ENCODE peak calls at places on chromosomes 11 and 22, in seven cellular contexts. B is AG09309, Q is dorsolateral prefrontal cortex, I is transverse colon, W is body of pancreas, T is iPS DF 6.9, G is cardiac fibroblast. N is an unnamed sample.

GRCh38 chr22:25193548-25193947 is 6.1 kb upstream of the CRYBB3 start:
- DNase-seq in B (no peak), Q (no peak), I (no peak), W (no peak), T (no peak), G (no peak), N (no peak)

GRCh38 chr11:77865805-77866204 is 44.9 kb downstream of the AAMDC start:
- DNase-seq in B (no peak), Q (no peak), I (no peak), W (no peak), T (no peak), G (no peak), N (no peak)

GRCh38 chr11:133803026-133803425 is 42.3 kb downstream of the SPATA19 start:
- DNase-seq in B (no peak), Q (no peak), I (no peak), W (no peak), T (no peak), G (no peak), N (no peak)

GRCh38 chr11:114441921-114442320 is 2.7 kb downstream of the REXO2 start:
- DNase-seq in B (no peak), Q (no peak), I (no peak), W (no peak), T (no peak), G (no peak), N (no peak)

GRCh38 chr11:39341461-39341860 is 2118.0 kb downstream of the LRRC4C start:
- DNase-seq in B (no peak), Q (no peak), I (no peak), W (no peak), T (no peak), G (no peak), N (no peak)

GRCh38 chr11:59172345-59173079 is 580 bp downstream of the DTX4 start:
- DNase-seq in B (no peak), Q (no peak), I (peak; percentile 52), W (peak; percentile 22), T (no peak), G (no peak), N (no peak)

GRCh38 chr11:13928566-13929251 is 33.8 kb upstream of the SPON1 start:
- DNase-seq in B (peak; percentile 20), Q (no peak), I (no peak), W (no peak), T (no peak), G (peak; percentile 74), N (no peak)

GRCh38 chr11:93288767-93289166 is 41.8 kb upstream of the DEUP1 start:
- DNase-seq in B (no peak), Q (no peak), I (no peak), W (no peak), T (no peak), G (no peak), N (no peak)

GRCh38 chr11:66992041-66992440 is 16.9 kb downstream of the C11orf86 start:
- DNase-seq in B (no peak), Q (no peak), I (no peak), W (no peak), T (no peak), G (no peak), N (no peak)

GRCh38 chr11:63536669-63537292 is at the start of gene PLAAT4:
- DNase-seq in B (no peak), Q (no peak), I (peak; percentile 41), W (peak; percentile 31), T (no peak), G (peak; percentile 54), N (no peak)

GRCh38 chr11:115464269-115464668 is 39.9 kb downstream of the CADM1 start:
- DNase-seq in B (no peak), Q (no peak), I (no peak), W (no peak), T (no peak), G (no peak), N (no peak)

GRCh38 chr11:119416606-119417580 is 6.1 kb downstream of the THY1 start:
- DNase-seq in B (no peak), Q (peak; percentile 72), I (no peak), W (no peak), T (no peak), G (peak; percentile 42), N (no peak)

GRCh38 chr11:68367252-68367651 is 54.9 kb downstream of the LRP5 start:
- DNase-seq in B (no peak), Q (no peak), I (no peak), W (no peak), T (no peak), G (no peak), N (no peak)

GRCh38 chr11:68352591-68352990 is 40.2 kb downstream of the LRP5 start:
- DNase-seq in B (no peak), Q (no peak), I (no peak), W (no peak), T (no peak), G (no peak), N (no peak)

GRCh38 chr11:120209750-120210650 is 832 bp upstream of the OAF start:
- DNase-seq in B (no peak), Q (no peak), I (no peak), W (no peak), T (no peak), G (no peak), N (no peak)

GRCh38 chr11:95485115-95485900 is 254.3 kb upstream of the SESN3 start:
- DNase-seq in B (no peak), Q (no peak), I (no peak), W (no peak), T (no peak), G (peak; percentile 18), N (peak; percentile 77)

DNA sequence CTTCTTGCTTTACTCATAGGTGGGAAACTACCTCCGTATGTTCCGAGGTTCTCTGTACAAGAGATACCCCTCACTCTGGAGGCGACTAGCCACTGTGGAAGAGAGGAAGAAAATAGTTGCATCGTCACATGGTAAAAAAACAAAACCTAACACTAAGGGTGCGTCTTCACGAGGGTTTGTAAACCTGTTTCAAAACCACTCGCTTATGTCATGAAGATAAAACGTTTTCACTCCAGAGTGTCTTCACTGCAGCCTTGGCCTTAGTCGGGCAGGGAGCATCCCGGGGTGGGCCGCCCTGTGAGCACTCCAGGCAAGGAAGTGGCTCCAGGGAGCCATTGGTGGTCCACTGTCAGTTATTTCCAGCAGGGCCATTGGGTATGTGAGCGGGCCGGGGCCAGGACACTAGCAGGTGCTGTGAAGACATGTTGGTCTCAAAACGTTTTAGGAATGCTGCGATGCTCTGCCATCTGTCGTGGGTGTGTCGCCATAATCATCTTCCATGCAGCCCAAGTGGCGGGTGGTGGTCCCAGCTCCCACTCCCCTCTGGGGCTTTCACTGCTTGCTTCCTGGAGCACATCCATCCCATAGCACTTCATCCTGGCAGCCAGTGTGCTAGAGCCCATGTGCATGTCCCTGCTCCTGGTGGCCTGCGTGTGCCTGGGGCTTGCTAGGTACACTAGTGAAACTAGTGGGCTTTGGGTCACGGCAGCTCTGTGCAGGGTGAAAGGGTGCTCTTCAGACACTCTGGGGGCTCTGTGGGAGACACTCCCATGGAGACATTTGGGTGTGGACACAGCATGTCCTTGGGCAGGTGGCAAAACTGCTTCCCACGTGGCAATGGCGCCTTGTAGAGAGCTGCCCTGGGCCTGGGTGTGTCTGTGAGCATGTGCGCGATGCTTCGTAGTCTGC is 5.2 kb downstream of the SMARCB1 start:
- DNase-seq in B (no peak), Q (no peak), I (no peak), W (no peak), T (no peak), G (no peak), N (no peak)
- H3K4me3 ChIP-seq in B (no peak overlapping the region), Q (no peak overlapping the region), I (no peak overlapping the region), W (no peak overlapping the region), T (no peak overlapping the region), G (no peak overlapping the region), N (no peak overlapping the region)

GRCh38 chr11:82867495-82868082 is 32.6 kb downstream of the PRCP start:
- DNase-seq in B (peak; percentile 55), Q (no peak), I (peak; percentile 75), W (peak; percentile 81), T (peak; percentile 52), G (peak; percentile 88), N (peak; percentile 35)
- H3K4me3 ChIP-seq in B (peak overlapping the region; percentile 29), Q (no peak overlapping the region), I (no peak overlapping the region), W (no peak overlapping the region), T (no peak overlapping the region), G (peak overlapping the region; percentile 22), N (no peak overlapping the region)

GRCh38 chr11:61871158-61871597 is 20.2 kb downstream of the FADS3 start:
- DNase-seq in B (peak; percentile 43), Q (peak; percentile 88), I (peak; percentile 65), W (peak; percentile 72), T (peak; percentile 82), G (peak; percentile 83), N (peak; percentile 46)
- H3K4me3 ChIP-seq in B (peak overlapping the region; percentile 8), Q (peak overlapping the region; percentile 28), I (no peak overlapping the region), W (no peak overlapping the region), T (no peak overlapping the region), G (peak overlapping the region; percentile 15), N (no peak overlapping the region)

GRCh38 chr22:45107671-45108070 is 56.1 kb upstream of the NUP50 start:
- DNase-seq in B (no peak), Q (no peak), I (no peak), W (no peak), T (no peak), G (no peak), N (no peak)

DNA sequence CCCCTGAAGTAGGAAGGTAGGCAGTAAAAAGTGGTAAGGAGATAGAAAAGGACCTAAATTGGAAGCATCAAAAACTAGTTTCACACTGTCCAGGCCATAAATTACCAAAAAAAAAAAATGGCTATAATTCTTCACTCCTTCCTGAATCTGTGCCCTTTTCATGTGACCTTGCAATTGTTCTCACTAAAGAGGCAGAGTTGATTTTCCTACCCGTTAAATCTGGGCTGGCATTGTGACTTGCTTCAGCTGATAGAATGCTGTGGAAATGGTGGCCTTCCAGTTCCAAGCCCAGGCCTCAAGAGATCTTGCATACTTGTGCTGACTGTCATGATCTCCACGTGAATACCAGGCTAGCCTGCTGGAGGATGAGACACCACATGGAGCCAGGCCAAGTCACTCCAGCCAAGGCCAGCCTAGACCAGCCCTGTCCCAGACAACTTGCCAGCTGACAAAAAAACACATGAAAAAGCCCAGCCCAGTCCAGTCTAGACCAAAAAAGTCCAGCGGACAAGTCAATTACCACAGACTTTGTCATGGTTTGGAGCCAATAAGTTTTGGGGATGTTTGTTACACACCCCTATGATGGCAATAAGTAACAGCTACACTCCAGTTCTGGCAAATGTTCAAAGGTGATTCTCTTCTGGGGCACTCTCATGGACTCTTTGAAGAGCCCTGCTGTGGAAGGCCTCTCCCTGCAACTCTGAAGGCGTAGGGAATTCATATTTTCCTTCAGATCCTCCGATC is 51.4 kb upstream of the NUP50 start:
- DNase-seq in B (no peak), Q (no peak), I (no peak), W (no peak), T (no peak), G (peak; percentile 86), N (no peak)
- H3K4me3 ChIP-seq in B (no peak overlapping the region), Q (no peak overlapping the region), I (no peak overlapping the region), W (no peak overlapping the region), T (no peak overlapping the region), G (no peak overlapping the region), N (no peak overlapping the region)